ENCODE peak calls at places on chromosomes 6 and 20, in six cellular contexts. One of them, this sample, is unnamed.

GRCh38 chr6:80436663-80437062 is 330.2 kb downstream of the BCKDHB start:
- DNase-seq in HepG2: no peak
- DNase-seq in SK-N-SH: no peak
- DNase-seq in GM12878: no peak
- DNase-seq in K562: no peak
- DNase-seq in HCT116: no peak
- DNase-seq in this sample: no peak

GRCh38 chr6:136069119-136069518 is 181.0 kb downstream of the MTFR2 start:
- DNase-seq in HCT116: no peak
- DNase-seq in K562: no peak
- DNase-seq in HepG2: no peak
- DNase-seq in GM12878: no peak
- DNase-seq in SK-N-SH: no peak
- DNase-seq in this sample: no peak

GRCh38 chr20:32623667-32624157 is 38.6 kb upstream of the NOL4L start:
- DNase-seq in HCT116: no peak
- DNase-seq in GM12878: no peak
- DNase-seq in K562: no peak
- DNase-seq in HepG2: no peak
- DNase-seq in SK-N-SH: no peak
- DNase-seq in this sample: no peak

GRCh38 chr20:64151634-64152530 is 12.4 kb upstream of the MYT1 start:
- DNase-seq in SK-N-SH: no peak
- DNase-seq in GM12878: no peak
- DNase-seq in HepG2: peak; percentile 71
- DNase-seq in HCT116: peak; percentile 57
- DNase-seq in K562: no peak
- DNase-seq in this sample: no peak

GRCh38 chr6:145277358-145278097 is 457.8 kb downstream of the EPM2A start:
- DNase-seq in HepG2: no peak
- DNase-seq in HCT116: no peak
- DNase-seq in GM12878: no peak
- DNase-seq in SK-N-SH: no peak
- DNase-seq in K562: no peak
- DNase-seq in this sample: no peak

GRCh38 chr20:35771367-35771688 is 487 bp upstream of the PHF20 start:
- DNase-seq in HCT116: no peak
- DNase-seq in GM12878: no peak
- DNase-seq in HepG2: no peak
- DNase-seq in K562: no peak
- DNase-seq in SK-N-SH: no peak
- DNase-seq in this sample: no peak

GRCh38 chr6:12047304-12047703 is 35.2 kb downstream of the HIVEP1 start:
- DNase-seq in HCT116: no peak
- DNase-seq in HepG2: no peak
- DNase-seq in SK-N-SH: no peak
- DNase-seq in GM12878: no peak
- DNase-seq in K562: no peak
- DNase-seq in this sample: no peak

GRCh38 chr20:13170771-13171170 is 50.3 kb upstream of the ISM1 start:
- DNase-seq in GM12878: no peak
- DNase-seq in K562: no peak
- DNase-seq in SK-N-SH: no peak
- DNase-seq in HepG2: no peak
- DNase-seq in HCT116: no peak
- DNase-seq in this sample: no peak

GRCh38 chr6:14903176-14904088 is 342.4 kb upstream of the JARID2 start:
- DNase-seq in K562: no peak
- DNase-seq in GM12878: no peak
- DNase-seq in HCT116: no peak
- DNase-seq in SK-N-SH: no peak
- DNase-seq in HepG2: no peak
- DNase-seq in this sample: no peak

GRCh38 chr20:19497064-19497463 is 261.0 kb upstream of the RIN2 start:
- DNase-seq in GM12878: no peak
- DNase-seq in HepG2: no peak
- DNase-seq in K562: no peak
- DNase-seq in SK-N-SH: no peak
- DNase-seq in HCT116: no peak
- DNase-seq in this sample: no peak

GRCh38 chr6:37942606-37943376 is 123.3 kb downstream of the ZFAND3 start:
- DNase-seq in HepG2: no peak
- DNase-seq in GM12878: no peak
- DNase-seq in K562: no peak
- DNase-seq in SK-N-SH: no peak
- DNase-seq in HCT116: no peak
- DNase-seq in this sample: no peak

GRCh38 chr20:23340524-23340923 is 10.1 kb upstream of the NXT1 start:
- DNase-seq in SK-N-SH: peak; percentile 67
- DNase-seq in HepG2: peak; percentile 77
- DNase-seq in HCT116: peak; percentile 54
- DNase-seq in K562: peak; percentile 19
- DNase-seq in GM12878: no peak
- DNase-seq in this sample: peak; percentile 43

DNA sequence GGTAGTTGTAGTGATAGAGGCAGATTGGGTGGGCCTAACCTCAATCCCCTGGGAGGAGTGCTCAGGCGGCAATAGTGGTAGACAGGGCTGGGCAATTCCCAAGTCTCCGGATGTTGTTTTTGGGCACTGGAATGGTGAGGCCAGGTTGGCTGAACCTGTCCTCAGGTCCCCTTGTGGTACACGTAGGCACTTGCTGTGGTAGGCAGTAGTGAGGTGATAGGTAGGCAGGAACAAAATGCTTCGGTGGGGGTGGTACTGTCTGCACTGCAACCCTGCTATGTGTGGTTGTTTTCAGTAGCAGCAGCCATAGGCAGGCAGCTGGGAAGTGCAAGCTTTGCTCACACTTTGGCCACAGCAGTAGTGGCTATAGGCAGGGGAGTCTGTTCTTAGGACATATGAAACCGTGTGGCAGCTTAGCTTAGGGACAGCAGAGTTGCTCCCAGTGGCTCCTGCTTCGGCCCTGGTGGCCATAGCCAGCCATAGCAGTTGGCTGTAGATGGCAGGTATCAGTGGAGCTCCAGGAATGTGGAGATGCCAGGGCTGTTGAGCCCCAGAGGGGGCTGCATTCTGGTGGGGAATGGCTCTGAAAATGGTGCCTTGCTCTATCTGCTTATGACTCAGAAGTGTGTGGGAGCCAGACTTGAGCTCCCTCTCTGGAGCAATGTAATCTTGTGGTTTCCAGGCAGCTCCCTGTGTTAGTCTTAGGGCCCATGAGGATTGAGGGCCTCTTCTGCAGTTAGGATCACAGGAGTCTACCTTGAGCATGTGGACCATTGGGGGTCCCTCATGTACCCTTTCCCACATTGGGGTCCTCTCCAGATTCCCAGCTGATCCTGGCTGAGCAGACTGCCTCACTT is 241.8 kb upstream of the BMP2 start:
- DNase-seq in HCT116: no peak
- DNase-seq in GM12878: no peak
- DNase-seq in K562: no peak
- DNase-seq in HepG2: no peak
- DNase-seq in SK-N-SH: no peak
- DNase-seq in this sample: no peak
- TF ChIP-seq REST in HCT116: no peak
- TF ChIP-seq REST in GM12878: no peak
- TF ChIP-seq REST in K562: no peak
- TF ChIP-seq REST in HepG2: no peak
- TF ChIP-seq REST in SK-N-SH: no peak
- TF ChIP-seq REST in this sample: no peak

DNA sequence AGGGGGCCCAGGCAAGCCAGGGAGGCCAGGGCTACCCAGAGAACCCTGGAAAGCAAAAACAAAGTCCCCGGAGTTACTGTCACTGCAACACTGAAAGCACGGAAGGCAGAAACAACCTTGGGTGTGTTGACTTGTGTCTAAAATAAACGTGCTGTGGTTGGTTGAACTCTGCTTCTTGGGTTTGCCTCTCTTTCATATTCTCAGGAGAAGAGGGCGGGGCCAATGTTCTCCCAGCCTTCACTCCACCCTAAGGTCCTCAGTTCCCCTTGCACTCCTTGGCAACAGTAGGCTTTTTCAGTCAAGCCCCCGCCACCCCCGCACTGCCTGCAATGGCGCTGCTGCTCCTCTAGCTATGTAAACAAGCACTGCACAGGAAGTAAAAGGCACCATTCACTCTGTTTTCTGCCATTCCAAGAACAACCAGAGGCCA is 60.9 kb downstream of the COL9A1 start:
- DNase-seq in HCT116: no peak
- DNase-seq in SK-N-SH: no peak
- DNase-seq in GM12878: no peak
- DNase-seq in K562: peak; percentile 52
- DNase-seq in HepG2: peak; percentile 24
- DNase-seq in this sample: no peak
- TF ChIP-seq SIN3A in HCT116: no peak
- TF ChIP-seq SIN3A in SK-N-SH: no peak
- TF ChIP-seq SIN3A in GM12878: no peak
- TF ChIP-seq SIN3A in K562: no peak
- TF ChIP-seq SIN3A in HepG2: no peak
- TF ChIP-seq SIN3A in this sample: no peak

GRCh38 chr6:33070909-33071308 is 2.5 kb downstream of the HLA-DPA1 start:
- DNase-seq in HepG2: no peak
- DNase-seq in GM12878: no peak
- DNase-seq in SK-N-SH: no peak
- DNase-seq in K562: no peak
- DNase-seq in HCT116: no peak
- DNase-seq in this sample: no peak
- TF ChIP-seq POLR2AphosphoS5 in HepG2: no peak
- TF ChIP-seq POLR2AphosphoS5 in GM12878: no peak
- TF ChIP-seq POLR2AphosphoS5 in SK-N-SH: no peak
- TF ChIP-seq POLR2AphosphoS5 in K562: no peak
- TF ChIP-seq POLR2AphosphoS5 in HCT116: no peak
- TF ChIP-seq POLR2AphosphoS5 in this sample: no peak

DNA sequence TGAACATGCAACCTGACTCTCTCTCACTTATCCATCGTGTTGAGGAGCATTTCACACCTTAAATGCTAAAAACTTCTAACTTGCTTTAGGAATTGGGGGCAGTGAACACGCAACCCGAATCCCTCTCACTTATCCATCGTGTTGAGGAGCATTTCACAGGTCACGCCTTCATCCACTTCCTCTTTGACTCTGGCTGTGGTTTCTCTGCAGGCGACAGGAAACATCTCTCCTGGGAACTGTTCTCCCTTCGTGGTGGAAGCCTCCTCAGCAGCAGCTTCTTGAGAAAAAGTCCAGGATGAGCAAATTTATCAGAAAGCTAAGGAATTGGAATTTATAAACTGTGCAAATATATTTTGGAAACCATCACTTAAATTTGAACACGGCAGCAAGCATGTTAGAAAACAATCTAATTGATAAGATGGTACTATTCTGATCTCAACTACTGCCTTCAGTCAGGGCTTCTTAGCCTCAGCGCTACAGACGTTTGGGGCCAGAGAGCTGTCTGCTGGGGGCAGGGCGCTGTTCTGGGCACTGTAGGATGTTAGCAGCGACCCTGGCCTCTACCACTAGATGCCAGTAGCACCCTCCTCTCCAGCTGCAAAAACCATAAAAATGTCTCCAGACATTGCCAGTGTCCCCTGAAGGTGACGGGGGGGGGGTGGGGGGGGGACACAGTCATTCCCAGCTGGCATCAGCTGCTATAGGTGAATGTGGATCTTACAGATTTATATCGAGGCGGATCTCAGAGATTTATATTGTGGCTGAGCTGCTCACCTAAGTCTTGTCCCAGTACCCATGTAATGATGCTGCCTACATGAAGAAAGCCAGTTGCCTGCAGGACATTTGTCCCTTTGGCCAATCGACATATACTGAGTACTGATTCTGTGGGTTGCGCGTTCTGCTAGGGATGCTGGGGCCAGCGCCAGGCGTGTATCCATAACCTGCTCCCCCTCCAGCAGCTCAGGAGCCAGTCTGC is 26.2 kb downstream of the CTCFL start:
- DNase-seq in K562: no peak
- DNase-seq in GM12878: no peak
- DNase-seq in HCT116: peak; percentile 19
- DNase-seq in SK-N-SH: peak; percentile 60
- DNase-seq in HepG2: no peak
- DNase-seq in this sample: no peak
- TF ChIP-seq REST in K562: no peak
- TF ChIP-seq REST in GM12878: no peak
- TF ChIP-seq REST in HCT116: no peak
- TF ChIP-seq REST in SK-N-SH: no peak
- TF ChIP-seq REST in HepG2: no peak
- TF ChIP-seq REST in this sample: no peak

GRCh38 chr6:139828751-139829519 is 454.5 kb upstream of the CITED2 start:
- DNase-seq in HepG2: no peak
- DNase-seq in HCT116: no peak
- DNase-seq in SK-N-SH: no peak
- DNase-seq in GM12878: no peak
- DNase-seq in K562: no peak
- DNase-seq in this sample: no peak

GRCh38 chr6:139825935-139826374 is 451.5 kb upstream of the CITED2 start:
- DNase-seq in SK-N-SH: no peak
- DNase-seq in GM12878: no peak
- DNase-seq in HepG2: no peak
- DNase-seq in K562: peak; percentile 20
- DNase-seq in HCT116: no peak
- DNase-seq in this sample: no peak

GRCh38 chr6:139832493-139832892 is 458.0 kb upstream of the CITED2 start:
- DNase-seq in K562: no peak
- DNase-seq in GM12878: no peak
- DNase-seq in HepG2: no peak
- DNase-seq in SK-N-SH: no peak
- DNase-seq in HCT116: no peak
- DNase-seq in this sample: no peak

GRCh38 chr6:139832906-139833305 is 458.5 kb upstream of the CITED2 start:
- DNase-seq in HCT116: no peak
- DNase-seq in SK-N-SH: no peak
- DNase-seq in GM12878: no peak
- DNase-seq in HepG2: no peak
- DNase-seq in K562: no peak
- DNase-seq in this sample: no peak

DNA sequence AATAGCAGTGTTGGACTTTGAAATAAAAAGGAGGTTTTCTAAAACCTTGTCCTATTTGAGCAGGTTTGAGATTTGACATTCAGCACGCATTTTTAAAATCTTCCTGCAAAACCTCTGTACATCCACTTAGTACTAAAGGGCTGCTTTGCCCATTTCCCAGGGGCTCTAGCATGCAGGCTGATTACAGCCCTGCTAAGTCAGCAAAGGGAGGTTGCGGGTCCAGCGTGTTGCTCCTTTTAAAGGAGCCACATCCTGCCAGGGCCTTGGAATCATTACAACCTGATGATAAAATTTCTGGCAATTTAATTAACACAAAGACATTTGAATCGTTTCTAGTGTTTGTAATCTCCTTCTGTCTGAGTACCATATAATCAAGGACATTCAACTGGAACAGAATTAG is 455.1 kb upstream of the CITED2 start:
- DNase-seq in GM12878: no peak
- DNase-seq in HCT116: no peak
- DNase-seq in K562: no peak
- DNase-seq in HepG2: no peak
- DNase-seq in SK-N-SH: no peak
- DNase-seq in this sample: no peak
- TF ChIP-seq SIN3A in GM12878: no peak
- TF ChIP-seq SIN3A in HCT116: no peak
- TF ChIP-seq SIN3A in K562: no peak
- TF ChIP-seq SIN3A in HepG2: no peak
- TF ChIP-seq SIN3A in SK-N-SH: no peak
- TF ChIP-seq SIN3A in this sample: no peak

This sample was measured in Panc1.